ENCODE peak calls at places on chromosomes 3 and 15, in ten cellular contexts. One of them, this sample, is unnamed.

GRCh38 chr3:40109641-40110490 is 199.6 kb upstream of the EIF1B start:
- DNase-seq in stimulated activated CD4-positive, alpha-beta T cell treated with anti-CD3 and anti-CD28 coated beads, Interleukin-2, amount 100 ng/mL, for 48 hours: no peak
- DNase-seq in mucosa of descending colon: no peak
- DNase-seq in LHCN-M2: peak
- DNase-seq in kidney: no peak
- DNase-seq in A549: no peak
- DNase-seq in stimulated activated naive B cell treated with anti-CD40 and anti-IgM and Interleukin-4, amounts not matched to agents 10 μg/mL and 1 μg/mL and 100 μg/mL, for 72 hours: no peak
- DNase-seq in GM12865: no peak
- DNase-seq in C1 segment of cervical spinal cord: no peak
- DNase-seq in tibial nerve: no peak
- DNase-seq in this sample: no peak

GRCh38 chr3:23664459-23664858 is 141.3 kb upstream of the UBE2E1 start:
- DNase-seq in mucosa of descending colon: no peak
- DNase-seq in GM12865: no peak
- DNase-seq in tibial nerve: no peak
- DNase-seq in kidney: no peak
- DNase-seq in stimulated activated CD4-positive, alpha-beta T cell treated with anti-CD3 and anti-CD28 coated beads, Interleukin-2, amount 100 ng/mL, for 48 hours: no peak
- DNase-seq in C1 segment of cervical spinal cord: no peak
- DNase-seq in LHCN-M2: no peak
- DNase-seq in stimulated activated naive B cell treated with anti-CD40 and anti-IgM and Interleukin-4, amounts not matched to agents 10 μg/mL and 1 μg/mL and 100 μg/mL, for 72 hours: no peak
- DNase-seq in A549: no peak
- DNase-seq in this sample: no peak

GRCh38 chr15:57364282-57365007 is 11.9 kb upstream of the CGNL1 start:
- DNase-seq in stimulated activated CD4-positive, alpha-beta T cell treated with anti-CD3 and anti-CD28 coated beads, Interleukin-2, amount 100 ng/mL, for 48 hours: no peak
- DNase-seq in mucosa of descending colon: no peak
- DNase-seq in A549: no peak
- DNase-seq in tibial nerve: peak
- DNase-seq in C1 segment of cervical spinal cord: no peak
- DNase-seq in GM12865: no peak
- DNase-seq in kidney: no peak
- DNase-seq in stimulated activated naive B cell treated with anti-CD40 and anti-IgM and Interleukin-4, amounts not matched to agents 10 μg/mL and 1 μg/mL and 100 μg/mL, for 72 hours: no peak
- DNase-seq in LHCN-M2: no peak
- DNase-seq in this sample: no peak

GRCh38 chr15:83108266-83109219 is 1.1 kb downstream of the TM6SF1 start:
- DNase-seq in tibial nerve: peak
- DNase-seq in stimulated activated CD4-positive, alpha-beta T cell treated with anti-CD3 and anti-CD28 coated beads, Interleukin-2, amount 100 ng/mL, for 48 hours: no peak
- DNase-seq in LHCN-M2: peak
- DNase-seq in C1 segment of cervical spinal cord: peak
- DNase-seq in GM12865: peak
- DNase-seq in kidney: peak
- DNase-seq in A549: no peak
- DNase-seq in mucosa of descending colon: peak
- DNase-seq in stimulated activated naive B cell treated with anti-CD40 and anti-IgM and Interleukin-4, amounts not matched to agents 10 μg/mL and 1 μg/mL and 100 μg/mL, for 72 hours: peak
- DNase-seq in this sample: peak

GRCh38 chr3:58041826-58042324 is 33.7 kb downstream of the FLNB start:
- DNase-seq in LHCN-M2: peak
- DNase-seq in tibial nerve: no peak
- DNase-seq in A549: no peak
- DNase-seq in mucosa of descending colon: no peak
- DNase-seq in GM12865: peak
- DNase-seq in stimulated activated CD4-positive, alpha-beta T cell treated with anti-CD3 and anti-CD28 coated beads, Interleukin-2, amount 100 ng/mL, for 48 hours: no peak
- DNase-seq in C1 segment of cervical spinal cord: no peak
- DNase-seq in stimulated activated naive B cell treated with anti-CD40 and anti-IgM and Interleukin-4, amounts not matched to agents 10 μg/mL and 1 μg/mL and 100 μg/mL, for 72 hours: no peak
- DNase-seq in kidney: no peak
- DNase-seq in this sample: peak

GRCh38 chr3:69326821-69327433 is 59.0 kb downstream of the FRMD4B start:
- DNase-seq in kidney: no peak
- DNase-seq in mucosa of descending colon: no peak
- DNase-seq in stimulated activated naive B cell treated with anti-CD40 and anti-IgM and Interleukin-4, amounts not matched to agents 10 μg/mL and 1 μg/mL and 100 μg/mL, for 72 hours: peak
- DNase-seq in stimulated activated CD4-positive, alpha-beta T cell treated with anti-CD3 and anti-CD28 coated beads, Interleukin-2, amount 100 ng/mL, for 48 hours: peak
- DNase-seq in A549: no peak
- DNase-seq in LHCN-M2: peak
- DNase-seq in C1 segment of cervical spinal cord: no peak
- DNase-seq in tibial nerve: no peak
- DNase-seq in GM12865: peak
- DNase-seq in this sample: peak

GRCh38 chr15:28881170-28881569 is 4.6 kb upstream of the APBA2 start:
- DNase-seq in kidney: peak
- DNase-seq in tibial nerve: no peak
- DNase-seq in A549: no peak
- DNase-seq in LHCN-M2: no peak
- DNase-seq in C1 segment of cervical spinal cord: no peak
- DNase-seq in stimulated activated naive B cell treated with anti-CD40 and anti-IgM and Interleukin-4, amounts not matched to agents 10 μg/mL and 1 μg/mL and 100 μg/mL, for 72 hours: no peak
- DNase-seq in stimulated activated CD4-positive, alpha-beta T cell treated with anti-CD3 and anti-CD28 coated beads, Interleukin-2, amount 100 ng/mL, for 48 hours: no peak
- DNase-seq in mucosa of descending colon: no peak
- DNase-seq in GM12865: no peak
- DNase-seq in this sample: no peak

GRCh38 chr3:66372681-66373350 is 128.0 kb downstream of the LRIG1 start:
- DNase-seq in tibial nerve: no peak
- DNase-seq in stimulated activated naive B cell treated with anti-CD40 and anti-IgM and Interleukin-4, amounts not matched to agents 10 μg/mL and 1 μg/mL and 100 μg/mL, for 72 hours: no peak
- DNase-seq in C1 segment of cervical spinal cord: peak
- DNase-seq in GM12865: no peak
- DNase-seq in LHCN-M2: no peak
- DNase-seq in kidney: no peak
- DNase-seq in A549: no peak
- DNase-seq in mucosa of descending colon: peak
- DNase-seq in stimulated activated CD4-positive, alpha-beta T cell treated with anti-CD3 and anti-CD28 coated beads, Interleukin-2, amount 100 ng/mL, for 48 hours: no peak
- DNase-seq in this sample: no peak

GRCh38 chr3:8997151-8997550 is 33.9 kb upstream of the RAD18 start:
- DNase-seq in LHCN-M2: no peak
- DNase-seq in tibial nerve: no peak
- DNase-seq in stimulated activated CD4-positive, alpha-beta T cell treated with anti-CD3 and anti-CD28 coated beads, Interleukin-2, amount 100 ng/mL, for 48 hours: no peak
- DNase-seq in kidney: no peak
- DNase-seq in mucosa of descending colon: no peak
- DNase-seq in C1 segment of cervical spinal cord: no peak
- DNase-seq in stimulated activated naive B cell treated with anti-CD40 and anti-IgM and Interleukin-4, amounts not matched to agents 10 μg/mL and 1 μg/mL and 100 μg/mL, for 72 hours: no peak
- DNase-seq in GM12865: no peak
- DNase-seq in A549: no peak
- DNase-seq in this sample: no peak

GRCh38 chr3:98555025-98555379 is 23.2 kb downstream of the GPR15 start:
- DNase-seq in stimulated activated naive B cell treated with anti-CD40 and anti-IgM and Interleukin-4, amounts not matched to agents 10 μg/mL and 1 μg/mL and 100 μg/mL, for 72 hours: no peak
- DNase-seq in A549: no peak
- DNase-seq in GM12865: no peak
- DNase-seq in mucosa of descending colon: no peak
- DNase-seq in C1 segment of cervical spinal cord: no peak
- DNase-seq in kidney: no peak
- DNase-seq in LHCN-M2: no peak
- DNase-seq in stimulated activated CD4-positive, alpha-beta T cell treated with anti-CD3 and anti-CD28 coated beads, Interleukin-2, amount 100 ng/mL, for 48 hours: no peak
- DNase-seq in tibial nerve: no peak
- DNase-seq in this sample: no peak

GRCh38 chr15:70954176-70954575 is 61.5 kb downstream of the LRRC49 start:
- DNase-seq in A549: no peak
- DNase-seq in stimulated activated naive B cell treated with anti-CD40 and anti-IgM and Interleukin-4, amounts not matched to agents 10 μg/mL and 1 μg/mL and 100 μg/mL, for 72 hours: no peak
- DNase-seq in GM12865: no peak
- DNase-seq in kidney: no peak
- DNase-seq in C1 segment of cervical spinal cord: no peak
- DNase-seq in tibial nerve: no peak
- DNase-seq in LHCN-M2: peak
- DNase-seq in stimulated activated CD4-positive, alpha-beta T cell treated with anti-CD3 and anti-CD28 coated beads, Interleukin-2, amount 100 ng/mL, for 48 hours: no peak
- DNase-seq in mucosa of descending colon: no peak
- DNase-seq in this sample: no peak

GRCh38 chr3:33395900-33396299 is 44.3 kb downstream of the UBP1 start:
- DNase-seq in C1 segment of cervical spinal cord: no peak
- DNase-seq in LHCN-M2: no peak
- DNase-seq in kidney: no peak
- DNase-seq in mucosa of descending colon: no peak
- DNase-seq in A549: no peak
- DNase-seq in stimulated activated naive B cell treated with anti-CD40 and anti-IgM and Interleukin-4, amounts not matched to agents 10 μg/mL and 1 μg/mL and 100 μg/mL, for 72 hours: no peak
- DNase-seq in GM12865: no peak
- DNase-seq in tibial nerve: no peak
- DNase-seq in stimulated activated CD4-positive, alpha-beta T cell treated with anti-CD3 and anti-CD28 coated beads, Interleukin-2, amount 100 ng/mL, for 48 hours: no peak
- DNase-seq in this sample: no peak

GRCh38 chr15:85129881-85130280 is 148.2 kb downstream of the PDE8A start:
- DNase-seq in mucosa of descending colon: no peak
- DNase-seq in stimulated activated CD4-positive, alpha-beta T cell treated with anti-CD3 and anti-CD28 coated beads, Interleukin-2, amount 100 ng/mL, for 48 hours: no peak
- DNase-seq in kidney: no peak
- DNase-seq in C1 segment of cervical spinal cord: no peak
- DNase-seq in GM12865: no peak
- DNase-seq in LHCN-M2: no peak
- DNase-seq in A549: no peak
- DNase-seq in tibial nerve: no peak
- DNase-seq in stimulated activated naive B cell treated with anti-CD40 and anti-IgM and Interleukin-4, amounts not matched to agents 10 μg/mL and 1 μg/mL and 100 μg/mL, for 72 hours: no peak
- DNase-seq in this sample: no peak

GRCh38 chr3:73513260-73513659 is 111.5 kb downstream of the PDZRN3 start:
- DNase-seq in kidney: no peak
- DNase-seq in mucosa of descending colon: peak
- DNase-seq in LHCN-M2: no peak
- DNase-seq in A549: no peak
- DNase-seq in GM12865: no peak
- DNase-seq in stimulated activated CD4-positive, alpha-beta T cell treated with anti-CD3 and anti-CD28 coated beads, Interleukin-2, amount 100 ng/mL, for 48 hours: no peak
- DNase-seq in C1 segment of cervical spinal cord: no peak
- DNase-seq in stimulated activated naive B cell treated with anti-CD40 and anti-IgM and Interleukin-4, amounts not matched to agents 10 μg/mL and 1 μg/mL and 100 μg/mL, for 72 hours: no peak
- DNase-seq in tibial nerve: no peak
- DNase-seq in this sample: no peak

GRCh38 chr3:106688463-106688862 is 688.8 kb upstream of the CCDC54 start:
- DNase-seq in LHCN-M2: peak
- DNase-seq in stimulated activated naive B cell treated with anti-CD40 and anti-IgM and Interleukin-4, amounts not matched to agents 10 μg/mL and 1 μg/mL and 100 μg/mL, for 72 hours: no peak
- DNase-seq in A549: peak
- DNase-seq in kidney: no peak
- DNase-seq in stimulated activated CD4-positive, alpha-beta T cell treated with anti-CD3 and anti-CD28 coated beads, Interleukin-2, amount 100 ng/mL, for 48 hours: no peak
- DNase-seq in GM12865: no peak
- DNase-seq in tibial nerve: peak
- DNase-seq in C1 segment of cervical spinal cord: no peak
- DNase-seq in mucosa of descending colon: no peak
- DNase-seq in this sample: no peak

GRCh38 chr3:42539871-42540714 is 37.6 kb downstream of the VIPR1 start:
- DNase-seq in GM12865: peak
- DNase-seq in mucosa of descending colon: peak
- DNase-seq in tibial nerve: peak
- DNase-seq in A549: peak
- DNase-seq in stimulated activated CD4-positive, alpha-beta T cell treated with anti-CD3 and anti-CD28 coated beads, Interleukin-2, amount 100 ng/mL, for 48 hours: peak
- DNase-seq in LHCN-M2: no peak
- DNase-seq in C1 segment of cervical spinal cord: peak
- DNase-seq in kidney: peak
- DNase-seq in stimulated activated naive B cell treated with anti-CD40 and anti-IgM and Interleukin-4, amounts not matched to agents 10 μg/mL and 1 μg/mL and 100 μg/mL, for 72 hours: peak
- DNase-seq in this sample: peak